ENCODE peak calls at places on chromosomes 4 and X, in five cellular contexts. One of them, this sample, is unnamed.

GRCh38 chr4:37656649-37657048 is 29.5 kb downstream of the RELL1 start:
- DNase-seq in endodermal cell: no peak
- DNase-seq in CD8-positive, alpha-beta T cell: no peak
- DNase-seq in IMR-90: no peak
- DNase-seq in PC-3: no peak
- DNase-seq in this sample: no peak

GRCh38 chr4:185343726-185344581 is 51.8 kb downstream of the LRP2BP start:
- DNase-seq in endodermal cell: no peak
- DNase-seq in CD8-positive, alpha-beta T cell: no peak
- DNase-seq in IMR-90: peak; percentile 27
- DNase-seq in PC-3: no peak
- DNase-seq in this sample: peak; percentile 60

GRCh38 chr4:47122592-47123291 is 91.4 kb downstream of the GABRB1 start:
- DNase-seq in endodermal cell: peak; percentile 92
- DNase-seq in CD8-positive, alpha-beta T cell: peak; percentile 2
- DNase-seq in IMR-90: peak; percentile 81
- DNase-seq in PC-3: peak; percentile 72
- DNase-seq in this sample: peak; percentile 54

GRCh38 chrX:54492340-54492739 is 3.7 kb downstream of the FGD1 start:
- DNase-seq in endodermal cell: no peak
- DNase-seq in CD8-positive, alpha-beta T cell: no peak
- DNase-seq in IMR-90: peak; percentile 70
- DNase-seq in PC-3: peak; percentile 55
- DNase-seq in this sample: peak; percentile 44

GRCh38 chr4:55853484-55854046 is at the start of gene EXOC1:
- DNase-seq in endodermal cell: peak; percentile 100
- DNase-seq in CD8-positive, alpha-beta T cell: peak; percentile 97
- DNase-seq in IMR-90: peak; percentile 94
- DNase-seq in PC-3: peak; percentile 99
- DNase-seq in this sample: peak; percentile 92

GRCh38 chr4:89283975-89284556 is 23.5 kb downstream of the GPRIN3 start:
- DNase-seq in endodermal cell: no peak
- DNase-seq in CD8-positive, alpha-beta T cell: no peak
- DNase-seq in IMR-90: no peak
- DNase-seq in PC-3: no peak
- DNase-seq in this sample: no peak

GRCh38 chr4:186606593-186606992 is 51.2 kb upstream of the MTNR1A start:
- DNase-seq in endodermal cell: peak; percentile 57
- DNase-seq in CD8-positive, alpha-beta T cell: no peak
- DNase-seq in IMR-90: peak; percentile 40
- DNase-seq in PC-3: peak; percentile 3
- DNase-seq in this sample: peak; percentile 41

GRCh38 chr4:182585321-182585720 is 331.9 kb downstream of the DCTD start:
- DNase-seq in endodermal cell: peak; percentile 73
- DNase-seq in CD8-positive, alpha-beta T cell: no peak
- DNase-seq in IMR-90: no peak
- DNase-seq in PC-3: no peak
- DNase-seq in this sample: no peak

GRCh38 chr4:8838296-8838695 is 33.3 kb downstream of the HMX1 start:
- DNase-seq in endodermal cell: peak; percentile 7
- DNase-seq in CD8-positive, alpha-beta T cell: no peak
- DNase-seq in IMR-90: no peak
- DNase-seq in PC-3: no peak
- DNase-seq in this sample: no peak

GRCh38 chr4:143025111-143025704 is 159.5 kb upstream of the USP38 start:
- DNase-seq in endodermal cell: peak; percentile 74
- DNase-seq in CD8-positive, alpha-beta T cell: no peak
- DNase-seq in IMR-90: peak; percentile 33
- DNase-seq in PC-3: peak; percentile 55
- DNase-seq in this sample: peak; percentile 53

GRCh38 chr4:94765653-94766052 is 7.9 kb downstream of the BMPR1B start:
- DNase-seq in endodermal cell: no peak
- DNase-seq in CD8-positive, alpha-beta T cell: no peak
- DNase-seq in IMR-90: no peak
- DNase-seq in PC-3: peak; percentile 31
- DNase-seq in this sample: no peak

GRCh38 chr4:21415728-21416127 is 532.8 kb downstream of the KCNIP4 start:
- DNase-seq in endodermal cell: no peak
- DNase-seq in CD8-positive, alpha-beta T cell: no peak
- DNase-seq in IMR-90: no peak
- DNase-seq in PC-3: no peak
- DNase-seq in this sample: no peak

GRCh38 chr4:70818173-70818856 is 21.4 kb downstream of the GRSF1 start:
- DNase-seq in endodermal cell: no peak
- DNase-seq in CD8-positive, alpha-beta T cell: no peak
- DNase-seq in IMR-90: no peak
- DNase-seq in PC-3: no peak
- DNase-seq in this sample: no peak

GRCh38 chr4:155722816-155723499 is 35.9 kb upstream of the GUCY1B1 start:
- DNase-seq in endodermal cell: no peak
- DNase-seq in CD8-positive, alpha-beta T cell: no peak
- DNase-seq in IMR-90: peak; percentile 77
- DNase-seq in PC-3: peak; percentile 35
- DNase-seq in this sample: peak; percentile 43

GRCh38 chr4:41204400-41204978 is 9.9 kb downstream of the APBB2 start:
- DNase-seq in endodermal cell: no peak
- DNase-seq in CD8-positive, alpha-beta T cell: no peak
- DNase-seq in IMR-90: peak; percentile 83
- DNase-seq in PC-3: peak; percentile 68
- DNase-seq in this sample: peak; percentile 83

GRCh38 chrX:123489011-123489410 is 243.8 kb downstream of the THOC2 start:
- DNase-seq in endodermal cell: no peak
- DNase-seq in CD8-positive, alpha-beta T cell: no peak
- DNase-seq in IMR-90: peak; percentile 5
- DNase-seq in PC-3: no peak
- DNase-seq in this sample: no peak

GRCh38 chrX:111270339-111270738 is at the start of gene CAPN6:
- DNase-seq in endodermal cell: peak; percentile 82
- DNase-seq in CD8-positive, alpha-beta T cell: no peak
- DNase-seq in IMR-90: peak; percentile 5
- DNase-seq in PC-3: peak; percentile 14
- DNase-seq in this sample: peak; percentile 4

GRCh38 chr4:180799798-180800197 is 1443.4 kb upstream of the TENM3 start:
- DNase-seq in endodermal cell: no peak
- DNase-seq in CD8-positive, alpha-beta T cell: no peak
- DNase-seq in IMR-90: peak; percentile 12
- DNase-seq in PC-3: no peak
- DNase-seq in this sample: no peak

GRCh38 chr4:183499389-183499788 is 5.5 kb upstream of the ING2 start:
- DNase-seq in endodermal cell: no peak
- DNase-seq in CD8-positive, alpha-beta T cell: no peak
- DNase-seq in IMR-90: no peak
- DNase-seq in PC-3: no peak
- DNase-seq in this sample: no peak

GRCh38 chr4:40747436-40747835 is 2.3 kb upstream of the NSUN7 start:
- DNase-seq in endodermal cell: no peak
- DNase-seq in CD8-positive, alpha-beta T cell: no peak
- DNase-seq in IMR-90: no peak
- DNase-seq in PC-3: no peak
- DNase-seq in this sample: no peak

GRCh38 chr4:83115000-83115399 is 471 bp upstream of the PLAC8 start:
- DNase-seq in endodermal cell: no peak
- DNase-seq in CD8-positive, alpha-beta T cell: no peak
- DNase-seq in IMR-90: peak; percentile 59
- DNase-seq in PC-3: peak; percentile 29
- DNase-seq in this sample: peak; percentile 62

GRCh38 chr4:103498161-103499070 is 221.4 kb downstream of the TACR3 start:
- DNase-seq in endodermal cell: no peak
- DNase-seq in CD8-positive, alpha-beta T cell: no peak
- DNase-seq in IMR-90: peak; percentile 4
- DNase-seq in PC-3: peak; percentile 14
- DNase-seq in this sample: peak; percentile 73

GRCh38 chr4:183966371-183966770 is 61.3 kb downstream of the STOX2 start:
- DNase-seq in endodermal cell: no peak
- DNase-seq in CD8-positive, alpha-beta T cell: no peak
- DNase-seq in IMR-90: peak; percentile 4
- DNase-seq in PC-3: no peak
- DNase-seq in this sample: peak; percentile 53

GRCh38 chrX:48696301-48697181 is at the start of gene SUV39H1:
- DNase-seq in endodermal cell: peak; percentile 92
- DNase-seq in CD8-positive, alpha-beta T cell: peak; percentile 71
- DNase-seq in IMR-90: peak; percentile 81
- DNase-seq in PC-3: peak; percentile 91
- DNase-seq in this sample: peak; percentile 65

GRCh38 chr4:86015412-86016350 is 344.2 kb downstream of the MAPK10 start:
- DNase-seq in endodermal cell: no peak
- DNase-seq in CD8-positive, alpha-beta T cell: no peak
- DNase-seq in IMR-90: no peak
- DNase-seq in PC-3: no peak
- DNase-seq in this sample: peak; percentile 12

GRCh38 chr4:178387756-178388155 is 945.5 kb upstream of the AGA start:
- DNase-seq in endodermal cell: no peak
- DNase-seq in CD8-positive, alpha-beta T cell: no peak
- DNase-seq in IMR-90: peak; percentile 1
- DNase-seq in PC-3: no peak
- DNase-seq in this sample: no peak

GRCh38 chr4:69493515-69493914 is 2.2 kb downstream of the UGT2B4 start:
- DNase-seq in endodermal cell: no peak
- DNase-seq in CD8-positive, alpha-beta T cell: no peak
- DNase-seq in IMR-90: no peak
- DNase-seq in PC-3: no peak
- DNase-seq in this sample: no peak

GRCh38 chr4:170259631-170260153 is 169.9 kb upstream of the AADAT start:
- DNase-seq in endodermal cell: peak; percentile 97
- DNase-seq in CD8-positive, alpha-beta T cell: no peak
- DNase-seq in IMR-90: peak; percentile 60
- DNase-seq in PC-3: peak; percentile 92
- DNase-seq in this sample: peak; percentile 46

GRCh38 chr4:181821039-181822004 is 421.9 kb upstream of the TENM3 start:
- DNase-seq in endodermal cell: no peak
- DNase-seq in CD8-positive, alpha-beta T cell: no peak
- DNase-seq in IMR-90: peak; percentile 77
- DNase-seq in PC-3: no peak
- DNase-seq in this sample: peak; percentile 86

GRCh38 chrX:53711446-53711845 is 24.9 kb upstream of the HUWE1 start:
- DNase-seq in endodermal cell: no peak
- DNase-seq in CD8-positive, alpha-beta T cell: no peak
- DNase-seq in IMR-90: no peak
- DNase-seq in PC-3: peak; percentile 89
- DNase-seq in this sample: no peak

GRCh38 chr4:159722052-159722451 is 619.2 kb downstream of the RAPGEF2 start:
- DNase-seq in endodermal cell: peak; percentile 45
- DNase-seq in CD8-positive, alpha-beta T cell: no peak
- DNase-seq in IMR-90: no peak
- DNase-seq in PC-3: no peak
- DNase-seq in this sample: no peak

GRCh38 chr4:82618321-82618720 is 56.5 kb upstream of the TMEM150C start:
- DNase-seq in endodermal cell: no peak
- DNase-seq in CD8-positive, alpha-beta T cell: no peak
- DNase-seq in IMR-90: peak; percentile 43
- DNase-seq in PC-3: no peak
- DNase-seq in this sample: peak; percentile 70

GRCh38 chr4:180695851-180696250 is 1547.4 kb upstream of the TENM3 start:
- DNase-seq in endodermal cell: no peak
- DNase-seq in CD8-positive, alpha-beta T cell: no peak
- DNase-seq in IMR-90: peak; percentile 97
- DNase-seq in PC-3: no peak
- DNase-seq in this sample: peak; percentile 98

GRCh38 chr4:33924239-33924638 is 2320.1 kb downstream of the ARAP2 start:
- DNase-seq in endodermal cell: peak; percentile 53
- DNase-seq in CD8-positive, alpha-beta T cell: no peak
- DNase-seq in IMR-90: peak; percentile 37
- DNase-seq in PC-3: peak; percentile 46
- DNase-seq in this sample: peak; percentile 80

GRCh38 chr4:146398404-146398803 is 123.3 kb downstream of the SLC10A7 start:
- DNase-seq in endodermal cell: no peak
- DNase-seq in CD8-positive, alpha-beta T cell: no peak
- DNase-seq in IMR-90: no peak
- DNase-seq in PC-3: no peak
- DNase-seq in this sample: no peak

GRCh38 chrX:66110112-66110511 is 53.9 kb upstream of the HEPH start:
- DNase-seq in endodermal cell: peak; percentile 36
- DNase-seq in CD8-positive, alpha-beta T cell: no peak
- DNase-seq in IMR-90: peak; percentile 8
- DNase-seq in PC-3: peak; percentile 51
- DNase-seq in this sample: no peak

GRCh38 chr4:12724520-12724919 is 759.6 kb downstream of the RAB28 start:
- DNase-seq in endodermal cell: no peak
- DNase-seq in CD8-positive, alpha-beta T cell: no peak
- DNase-seq in IMR-90: no peak
- DNase-seq in PC-3: peak; percentile 24
- DNase-seq in this sample: no peak
- H3K4me3 ChIP-seq in endodermal cell: no peak overlapping the region
- H3K4me3 ChIP-seq in CD8-positive, alpha-beta T cell: no peak overlapping the region
- H3K4me3 ChIP-seq in IMR-90: no peak overlapping the region
- H3K4me3 ChIP-seq in PC-3: no peak overlapping the region
- H3K4me3 ChIP-seq in this sample: no peak overlapping the region

GRCh38 chr4:25032126-25032525 is 1.4 kb upstream of the LGI2 start:
- DNase-seq in endodermal cell: no peak
- DNase-seq in CD8-positive, alpha-beta T cell: no peak
- DNase-seq in IMR-90: peak; percentile 5
- DNase-seq in PC-3: peak; percentile 23
- DNase-seq in this sample: peak; percentile 46
- TF ChIP-seq CTCF in endodermal cell: peak; percentile 47
- TF ChIP-seq CTCF in CD8-positive, alpha-beta T cell: no peak
- TF ChIP-seq CTCF in IMR-90: no peak
- TF ChIP-seq CTCF in PC-3: no peak
- TF ChIP-seq CTCF in this sample: peak; percentile 23

GRCh38 chrX:127884921-127885320 is 167.3 kb downstream of the ACTRT1 start:
- DNase-seq in endodermal cell: no peak
- DNase-seq in CD8-positive, alpha-beta T cell: no peak
- DNase-seq in IMR-90: no peak
- DNase-seq in PC-3: no peak
- DNase-seq in this sample: no peak
- H3K27me3 ChIP-seq in endodermal cell: no peaks in the 10 kb centered on the region
- H3K27me3 ChIP-seq in CD8-positive, alpha-beta T cell: no peaks in the 10 kb centered on the region
- H3K27me3 ChIP-seq in IMR-90: no peaks in the 10 kb centered on the region
- H3K27me3 ChIP-seq in PC-3: no peaks in the 10 kb centered on the region
- H3K27me3 ChIP-seq in this sample: no peaks in the 10 kb centered on the region

GRCh38 chrX:153600032-153600373 is 1.1 kb upstream of the CCNQ start:
- DNase-seq in endodermal cell: no peak
- DNase-seq in CD8-positive, alpha-beta T cell: peak; percentile 2
- DNase-seq in IMR-90: no peak
- DNase-seq in PC-3: no peak
- DNase-seq in this sample: no peak
- H3K4me3 ChIP-seq in endodermal cell: peak overlapping the region; percentile 85
- H3K4me3 ChIP-seq in CD8-positive, alpha-beta T cell: peak overlapping the region; percentile 68
- H3K4me3 ChIP-seq in IMR-90: peak overlapping the region; percentile 94
- H3K4me3 ChIP-seq in PC-3: peak overlapping the region; percentile 86
- H3K4me3 ChIP-seq in this sample: peak overlapping the region; percentile 76

This sample was measured in astrocyte.